ENCODE peak calls at places on chromosomes 11 and 22, in ten cellular contexts. M, T, N, V, K, U, X, I, E and G are unnamed samples.
A peak's percentile ranks its signal among the peaks of the same experiment; 100 is the strongest.

GRCh38 chr22:32987081-32987631 is 71.0 kb downstream of the SYN3 start:
- DNase-seq in U (peak; percentile 60), X (no peak), T (peak; percentile 12), I (peak; percentile 44), M (peak; percentile 20), K (no peak), E (no peak), N (no peak), V (no peak), G (no peak)

GRCh38 chr11:91984033-91984568 is 240.5 kb upstream of the FAT3 start:
- DNase-seq in K (no peak), E (no peak), N (no peak), M (no peak), T (no peak), I (no peak), V (no peak), U (no peak), X (no peak), G (no peak)

GRCh38 chr11:1293619-1294015 is 15.8 kb downstream of the TOLLIP start:
- DNase-seq in T (no peak), E (no peak), X (peak; percentile 25), V (no peak), K (no peak), U (no peak), M (no peak), N (no peak), I (peak; percentile 11), G (no peak)

GRCh38 chr11:109490953-109491733 is 69.2 kb downstream of the C11orf87 start:
- DNase-seq in E (no peak), V (no peak), U (no peak), X (no peak), N (no peak), T (no peak), K (no peak), I (no peak), M (peak; percentile 1), G (no peak)

GRCh38 chr22:36467042-36467810 is 14.2 kb downstream of the TXN2 start:
- DNase-seq in X (no peak), U (peak; percentile 83), V (no peak), K (peak; percentile 67), I (no peak), N (no peak), M (peak; percentile 75), T (peak; percentile 25), E (no peak), G (no peak)

GRCh38 chr22:38406617-38407016 is 48.4 kb downstream of the KCNJ4 start:
- DNase-seq in E (no peak), T (no peak), V (no peak), X (no peak), U (peak; percentile 34), K (no peak), N (no peak), M (peak; percentile 30), I (no peak), G (no peak)

GRCh38 chr11:76600124-76600655 is 70.4 kb downstream of the LRRC32 start:
- DNase-seq in I (no peak), E (no peak), M (no peak), T (no peak), U (no peak), X (no peak), K (no peak), V (no peak), N (no peak), G (no peak)

GRCh38 chr22:45429424-45429823 is 15.9 kb downstream of the RIBC2 start:
- DNase-seq in X (no peak), K (no peak), I (no peak), M (no peak), U (no peak), V (no peak), N (no peak), E (no peak), T (no peak), G (no peak)

GRCh38 chr11:20876738-20877137 is 207.4 kb downstream of the NELL1 start:
- DNase-seq in U (no peak), V (no peak), T (no peak), X (no peak), I (no peak), N (no peak), E (no peak), M (no peak), K (no peak), G (no peak)

GRCh38 chr11:33860926-33861325 is 30.9 kb downstream of the LMO2 start:
- DNase-seq in K (peak; percentile 74), U (no peak), V (no peak), M (no peak), E (no peak), X (no peak), T (no peak), I (no peak), N (no peak), G (no peak)

GRCh38 chr11:93988912-93989311 is 32.2 kb upstream of the HEPHL1 start:
- DNase-seq in X (no peak), U (no peak), V (no peak), K (no peak), I (no peak), T (no peak), M (no peak), E (no peak), N (no peak), G (no peak)

GRCh38 chr11:118820412-118821357 is 29.7 kb upstream of the DDX6 start:
- DNase-seq in K (peak; percentile 73), I (peak; percentile 47), T (peak; percentile 73), V (no peak), U (no peak), X (no peak), N (no peak), E (no peak), M (no peak), G (peak; percentile 40)

GRCh38 chr11:104772806-104773241 is 125.4 kb downstream of the CASP12 start:
- DNase-seq in U (peak; percentile 92), M (peak; percentile 94), E (no peak), X (peak; percentile 3), K (peak; percentile 61), I (peak; percentile 77), T (no peak), N (no peak), V (no peak), G (no peak)

GRCh38 chr11:67408437-67409200 is 4.7 kb downstream of the TBC1D10C start:
- DNase-seq in N (no peak), M (no peak), I (no peak), E (no peak), U (no peak), X (no peak), T (no peak), V (no peak), K (no peak), G (no peak)

GRCh38 chr22:50027639-50028537 is 15.3 kb upstream of the IL17REL start:
- DNase-seq in X (peak; percentile 37), M (peak; percentile 10), N (no peak), U (no peak), K (no peak), T (no peak), V (no peak), I (peak; percentile 54), E (no peak), G (no peak)

GRCh38 chr11:27977527-27977926 is 130.4 kb downstream of the KIF18A start:
- DNase-seq in I (no peak), U (no peak), X (no peak), V (no peak), M (no peak), N (no peak), E (no peak), T (no peak), K (no peak), G (no peak)

GRCh38 chr22:32579533-32580220 is 105.1 kb downstream of the FBXO7 start:
- DNase-seq in M (peak; percentile 23), I (no peak), U (no peak), V (no peak), T (no peak), E (no peak), K (no peak), X (no peak), N (no peak), G (no peak)

GRCh38 chr11:75347781-75348613 is 3.5 kb downstream of the ARRB1 start:
- DNase-seq in I (no peak), K (no peak), X (no peak), E (no peak), M (peak; percentile 88), N (no peak), U (peak; percentile 90), V (no peak), T (no peak), G (no peak)

GRCh38 chr11:81932303-81932702 is 801.4 kb downstream of the FAM181B start:
- DNase-seq in T (no peak), E (no peak), V (no peak), X (no peak), N (no peak), K (no peak), M (no peak), I (no peak), U (no peak), G (no peak)

GRCh38 chr11:10309163-10310093 is 4.6 kb downstream of the ADM start:
- DNase-seq in X (peak; percentile 80), V (no peak), U (peak; percentile 77), N (no peak), K (no peak), T (peak; percentile 53), I (peak; percentile 64), M (peak; percentile 90), E (no peak), G (no peak)

GRCh38 chr22:49764151-49764581 is 63.5 kb downstream of the BRD1 start:
- DNase-seq in N (no peak), M (no peak), V (no peak), U (no peak), T (no peak), X (no peak), E (no peak), K (no peak), I (no peak), G (no peak)

GRCh38 chr11:133697161-133697560 is 148.2 kb downstream of the SPATA19 start:
- DNase-seq in N (no peak), K (no peak), M (no peak), T (no peak), X (no peak), U (no peak), E (no peak), I (no peak), V (no peak), G (no peak)

GRCh38 chr22:38982008-38982927 is at the start of gene APOBEC3B:
- DNase-seq in U (peak; percentile 94), N (no peak), K (peak; percentile 96), T (peak; percentile 63), I (peak; percentile 91), M (peak; percentile 96), X (peak; percentile 85), V (peak; percentile 44), E (peak; percentile 51), G (peak; percentile 28)

GRCh38 chr11:113384551-113384950 is 3.0 kb upstream of the ANKK1 start:
- DNase-seq in E (no peak), T (no peak), I (peak; percentile 98), U (peak; percentile 96), N (no peak), K (peak; percentile 9), X (no peak), M (peak; percentile 92), V (no peak), G (no peak)

GRCh38 chr22:19689408-19689807 is 24.9 kb upstream of the SEPTIN5 start:
- DNase-seq in U (no peak), X (no peak), T (no peak), M (no peak), V (no peak), K (no peak), E (no peak), N (no peak), I (no peak), G (no peak)

GRCh38 chr11:45280449-45280848 is 5.7 kb downstream of the SYT13 start:
- DNase-seq in K (no peak), N (no peak), M (no peak), X (no peak), T (no peak), E (no peak), U (peak; percentile 70), I (no peak), V (no peak), G (no peak)

GRCh38 chr11:113022267-113022666 is 61.0 kb downstream of the NCAM1 start:
- DNase-seq in I (no peak), K (no peak), E (no peak), V (no peak), X (no peak), M (peak; percentile 83), T (no peak), U (no peak), N (no peak), G (no peak)

GRCh38 chr22:17939011-17939410 is 85.3 kb downstream of the MICAL3 start:
- DNase-seq in T (no peak), N (no peak), M (no peak), I (no peak), X (no peak), U (no peak), V (no peak), K (no peak), E (no peak), G (no peak)